ENCODE peak calls at places on chromosomes 13 and 19, in five cellular contexts. D, B, Q, N and L are unnamed samples.

GRCh38 chr13:98384739-98385138 is 192.2 kb downstream of the STK24 start:
- DNase-seq in D (no peak), B (no peak), Q (peak), N (no peak), L (peak)

GRCh38 chr13:79779761-79780160 is 298.8 kb downstream of the NDFIP2 start:
- DNase-seq in N (peak), D (no peak), Q (peak), B (no peak), L (peak)

GRCh38 chr19:16204005-16204294 is 6.2 kb downstream of the AP1M1 start:
- DNase-seq in N (no peak), B (no peak), D (no peak), Q (no peak), L (no peak)

GRCh38 chr13:34076319-34076718 is 258.4 kb downstream of the RFC3 start:
- DNase-seq in B (no peak), Q (peak), D (no peak), N (no peak), L (peak)

GRCh38 chr19:48552406-48553322 is 692 bp downstream of the SULT2B1 start:
- DNase-seq in D (no peak), N (no peak), B (no peak), Q (peak), L (no peak)

GRCh38 chr19:6740589-6741348 is 1.3 kb downstream of the TRIP10 start:
- DNase-seq in N (peak), Q (peak), B (no peak), D (peak), L (no peak)

GRCh38 chr19:32642771-32643170 is 32.2 kb downstream of the ANKRD27 start:
- DNase-seq in Q (no peak), B (no peak), N (no peak), D (no peak), L (no peak)

GRCh38 chr13:113209880-113210421 is 538 bp downstream of the CUL4A start:
- DNase-seq in Q (peak), D (no peak), B (peak), N (peak), L (peak)

GRCh38 chr13:86882107-86882506 is 789.1 kb upstream of the SLITRK5 start:
- DNase-seq in B (no peak), Q (no peak), N (no peak), D (no peak), L (no peak)

GRCh38 chr13:24127116-24127631 is 33.3 kb upstream of the SPATA13 start:
- DNase-seq in Q (peak), N (no peak), B (no peak), D (peak), L (no peak)